ENCODE peak calls at places on chromosomes 1 and 21, in nine cellular contexts. J is PC-9, S is DND-41, D is adrenal gland, C is astrocyte of the spinal cord, M is right cardiac atrium, Y is kidney, V is H1, X is transverse colon. Z is an unnamed sample.

GRCh38 chr1:93348104-93348780 is 2.5 kb downstream of the DR1 start:
- DNase-seq in S (no peak), X (no peak), J (no peak), D (no peak), Y (no peak), C (no peak), M (no peak), V (no peak), Z (no peak)

GRCh38 chr1:163074004-163074403 is 4.8 kb downstream of the RGS4 start:
- DNase-seq in S (no peak), V (no peak), J (no peak), X (no peak), D (no peak), Y (no peak), M (no peak), C (no peak), Z (no peak)

GRCh38 chr1:216600730-216601426 is 122.4 kb downstream of the ESRRG start:
- DNase-seq in D (peak), J (peak), V (peak), S (no peak), M (peak), Y (peak), C (peak), X (peak), Z (no peak)

GRCh38 chr1:162020145-162020544 is 3.5 kb downstream of the OLFML2B start:
- DNase-seq in X (no peak), M (peak), V (no peak), J (no peak), S (no peak), D (no peak), C (peak), Y (no peak), Z (no peak)

GRCh38 chr1:213931804-213932203 is 56.0 kb upstream of the PROX1 start:
- DNase-seq in S (no peak), C (no peak), Y (no peak), J (no peak), X (no peak), M (no peak), V (peak), D (no peak), Z (no peak)

GRCh38 chr1:30525980-30526651 is 197.3 kb downstream of the MATN1 start:
- DNase-seq in M (no peak), S (no peak), X (no peak), C (peak), Y (peak), V (no peak), J (peak), D (peak), Z (no peak)

GRCh38 chr1:94105957-94106529 is 14.9 kb downstream of the ABCA4 start:
- DNase-seq in S (peak), Y (no peak), C (peak), X (no peak), D (no peak), J (no peak), M (no peak), V (no peak), Z (peak)

GRCh38 chr21:15671188-15671587 is 58.6 kb upstream of the USP25 start:
- DNase-seq in S (no peak), M (no peak), V (no peak), Y (no peak), J (no peak), C (no peak), X (no peak), D (no peak), Z (no peak)

GRCh38 chr1:116569776-116570357 is 959 bp downstream of the CD58 start:
- DNase-seq in V (no peak), X (peak), Y (peak), D (peak), J (peak), C (no peak), M (peak), S (peak), Z (no peak)

GRCh38 chr1:93681549-93682412 is at the start of gene BCAR3:
- DNase-seq in J (peak), V (peak), X (peak), M (peak), C (peak), D (peak), S (no peak), Y (peak), Z (no peak)

GRCh38 chr21:35990609-35991008 is 69.7 kb downstream of the SETD4 start:
- DNase-seq in S (no peak), M (no peak), J (no peak), C (no peak), Y (no peak), X (no peak), D (no peak), V (no peak), Z (no peak)

GRCh38 chr1:245001252-245001651 is 136.9 kb upstream of the HNRNPU start:
- DNase-seq in J (no peak), S (no peak), V (no peak), D (no peak), X (no peak), C (no peak), M (no peak), Y (no peak), Z (no peak)

GRCh38 chr1:58996341-58997059 is 212.7 kb upstream of the JUN start:
- DNase-seq in S (no peak), J (no peak), M (no peak), X (no peak), C (no peak), Y (no peak), V (no peak), D (no peak), Z (no peak)

GRCh38 chr1:8047686-8048522 is 21.8 kb upstream of the ERRFI1 start:
- DNase-seq in M (peak), Y (no peak), V (no peak), S (no peak), C (peak), D (no peak), X (no peak), J (no peak), Z (no peak)

GRCh38 chr1:168372857-168373520 is 92.3 kb downstream of the TBX19 start:
- DNase-seq in S (no peak), D (no peak), J (no peak), Y (no peak), X (no peak), V (no peak), M (peak), C (no peak), Z (no peak)

GRCh38 chr1:74343191-74343590 is 108.0 kb downstream of the TNNI3K start:
- DNase-seq in M (peak), X (no peak), V (no peak), S (no peak), Y (peak), J (no peak), C (no peak), D (peak), Z (no peak)

GRCh38 chr1:11781298-11781697 is 19.3 kb downstream of the C1orf167 start:
- DNase-seq in C (no peak), M (peak), S (no peak), D (no peak), Y (no peak), X (no peak), J (no peak), V (no peak), Z (no peak)

GRCh38 chr21:45253180-45253579 is 34.5 kb downstream of the POFUT2 start:
- DNase-seq in M (no peak), S (no peak), X (no peak), J (no peak), V (no peak), Y (peak), D (no peak), C (peak), Z (no peak)

GRCh38 chr21:45253633-45254556 is 33.8 kb downstream of the POFUT2 start:
- DNase-seq in D (no peak), Y (peak), X (no peak), J (no peak), M (no peak), C (no peak), S (no peak), V (no peak), Z (no peak)

GRCh38 chr21:45255381-45256020 is 32.2 kb downstream of the POFUT2 start:
- DNase-seq in Y (peak), D (no peak), J (peak), M (peak), V (no peak), S (peak), C (no peak), X (peak), Z (peak)

GRCh38 chr21:45256021-45256911 is 31.4 kb downstream of the POFUT2 start:
- DNase-seq in X (no peak), M (peak), C (no peak), S (peak), D (no peak), J (no peak), V (no peak), Y (peak), Z (peak)

GRCh38 chr21:45254557-45254930 is 33.2 kb downstream of the POFUT2 start:
- DNase-seq in D (no peak), M (no peak), V (no peak), J (no peak), S (no peak), C (no peak), Y (no peak), X (no peak), Z (no peak)
- H3K4me3 ChIP-seq in D (no peak), M (no peak), V (no peak), J (no peak), S (no peak), C (no peak), Y (no peak), X (no peak), Z (no peak)

DNA sequence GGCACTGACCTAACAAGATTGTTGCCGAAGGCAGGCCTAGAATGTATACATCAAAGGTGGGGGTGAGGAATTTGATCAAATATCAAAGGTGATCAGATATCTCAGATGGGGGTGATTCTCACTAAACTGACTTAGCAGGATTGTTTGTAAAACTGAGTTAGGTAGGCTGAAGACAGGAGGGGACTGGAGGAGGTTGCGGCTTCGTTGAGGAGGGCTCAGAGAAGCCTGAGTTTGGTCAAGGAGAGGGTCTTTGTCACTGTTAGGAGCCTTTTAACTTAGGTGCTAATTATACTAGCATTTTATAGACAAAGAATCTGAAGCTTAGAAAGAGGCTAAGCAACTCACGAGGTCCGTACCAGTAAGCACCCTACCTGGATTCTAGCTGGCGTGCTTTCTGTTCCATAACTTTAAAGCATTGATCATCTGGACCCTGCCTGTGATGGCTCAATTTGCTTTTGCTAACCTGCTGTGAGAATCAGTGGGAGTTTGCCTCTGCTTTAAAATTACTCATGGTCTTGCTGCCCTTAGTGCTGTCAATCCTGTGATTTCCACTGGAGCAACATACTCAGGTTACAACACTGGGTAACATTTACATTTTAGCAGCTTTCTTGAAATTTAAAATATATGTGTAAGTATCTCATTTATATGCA is 49.8 kb downstream of the ITSN1 start:
- DNase-seq in J (no peak), X (no peak), V (peak), M (no peak), S (no peak), D (no peak), Y (no peak), C (no peak), Z (no peak)
- H3K4me3 ChIP-seq in J (no peak), X (no peak), V (peak), M (no peak), S (no peak), D (no peak), Y (no peak), C (no peak), Z (no peak)

DNA sequence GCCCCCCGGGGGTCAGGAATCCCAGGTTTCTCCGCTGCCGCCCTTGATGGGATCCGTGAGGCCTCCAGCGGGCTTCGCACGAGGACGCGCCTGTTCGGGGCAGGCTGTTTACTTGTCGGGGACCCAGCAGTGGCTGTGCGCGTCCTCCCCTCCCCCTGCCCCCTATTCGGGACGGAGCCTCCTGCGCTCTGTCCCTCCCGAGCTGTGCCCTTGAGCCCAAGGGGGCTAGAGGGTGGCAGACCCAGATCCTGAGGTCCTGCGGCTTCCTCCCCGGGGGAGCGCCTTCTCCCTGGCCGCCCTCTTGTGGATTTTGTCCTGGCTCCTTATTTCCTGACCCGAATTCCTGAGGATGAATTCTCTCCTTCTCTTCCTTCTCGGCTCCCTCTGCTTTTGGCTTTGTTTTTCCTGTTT is 38.4 kb downstream of the PIK3CD start:
- DNase-seq in C (peak), M (peak), V (no peak), J (peak), X (peak), D (no peak), Y (peak), S (no peak), Z (no peak)
- H3K4me3 ChIP-seq in C (peak), M (peak), V (peak), J (peak), X (peak), D (no peak), Y (peak), S (no peak), Z (no peak)

GRCh38 chr1:225464851-225465792 is 37.3 kb upstream of the LBR start:
- DNase-seq in X (no peak), Y (peak), D (no peak), M (no peak), V (no peak), C (peak), J (peak), S (no peak), Z (no peak)
- H3K4me3 ChIP-seq in X (no peak), Y (no peak), D (no peak), M (no peak), V (no peak), C (no peak), J (peak), S (no peak), Z (no peak)

DNA sequence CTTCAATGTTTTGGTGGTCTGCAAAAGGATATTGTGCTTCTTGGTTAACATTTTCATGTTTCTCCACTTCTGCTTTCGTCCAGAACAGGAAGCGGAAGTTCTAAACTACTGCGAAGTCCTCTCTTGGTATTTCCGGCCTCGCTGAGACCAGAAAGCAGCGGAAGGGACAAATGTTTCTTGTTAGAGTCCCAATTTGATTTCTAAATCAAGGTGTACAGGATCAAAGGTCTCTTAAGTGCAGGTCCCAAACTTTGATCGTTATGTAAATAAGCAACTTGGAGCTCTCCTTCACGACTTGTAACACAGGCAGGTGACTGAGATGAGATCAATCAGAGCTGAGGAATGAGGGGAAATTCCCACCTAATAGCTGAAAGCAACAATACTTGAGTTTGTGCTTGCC is 40.1 kb upstream of the HMCN1 start:
- DNase-seq in M (no peak), S (no peak), V (no peak), C (no peak), Y (no peak), J (no peak), D (no peak), X (peak), Z (no peak)
- H3K4me3 ChIP-seq in M (peak), S (no peak), V (no peak), C (no peak), Y (peak), J (no peak), D (no peak), X (peak), Z (no peak)

GRCh38 chr1:150560576-150560975 is 11.4 kb downstream of the ADAMTSL4 start:
- DNase-seq in V (no peak), J (no peak), C (no peak), X (peak), Y (peak), M (no peak), S (no peak), D (no peak), Z (no peak)
- H3K4me3 ChIP-seq in V (peak), J (peak), C (peak), X (peak), Y (peak), M (peak), S (peak), D (no peak), Z (no peak)

GRCh38 chr1:156898151-156898550 is 4.6 kb downstream of the PEAR1 start:
- DNase-seq in V (no peak), S (no peak), Y (peak), C (peak), J (peak), M (peak), X (no peak), D (peak), Z (no peak)
- H3K4me3 ChIP-seq in V (no peak), S (no peak), Y (no peak), C (no peak), J (no peak), M (no peak), X (no peak), D (no peak), Z (no peak)

DNA sequence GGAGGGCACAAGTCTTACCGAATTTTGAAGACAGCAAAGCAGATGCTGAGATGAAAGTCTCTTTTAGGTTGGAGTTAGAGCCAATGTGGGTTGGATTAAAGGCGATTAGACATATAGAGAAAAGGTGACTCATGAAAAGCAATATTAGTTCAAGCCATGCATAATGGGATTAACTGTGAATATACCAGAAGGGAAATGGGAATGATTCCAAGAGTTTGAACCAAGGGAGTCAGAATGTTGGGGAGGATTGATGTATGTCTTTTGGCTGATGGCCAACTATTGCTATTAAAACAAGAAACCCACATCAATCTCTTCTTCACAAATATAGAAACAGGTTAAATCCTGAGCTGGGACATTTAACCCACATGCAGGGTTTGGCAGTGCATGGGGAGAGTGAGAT is 1.2 kb downstream of the HMGCS2 start:
- DNase-seq in V (no peak), J (no peak), X (no peak), C (no peak), D (no peak), M (no peak), S (no peak), Y (no peak), Z (no peak)
- H3K4me3 ChIP-seq in V (no peak), J (no peak), X (peak), C (no peak), D (no peak), M (no peak), S (no peak), Y (peak), Z (no peak)

GRCh38 chr1:228497817-228498216 is 10.6 kb downstream of the RNF187 start:
- DNase-seq in V (no peak), M (no peak), J (no peak), Y (no peak), S (no peak), X (no peak), D (no peak), C (no peak), Z (no peak)

GRCh38 chr1:228500143-228500736 is 13.1 kb downstream of the RNF187 start:
- DNase-seq in D (no peak), X (no peak), V (no peak), Y (no peak), M (no peak), J (no peak), C (no peak), S (no peak), Z (peak)

GRCh38 chr1:228502522-228502921 is 15.3 kb downstream of the RNF187 start:
- DNase-seq in D (no peak), S (no peak), X (no peak), M (no peak), V (no peak), C (no peak), Y (no peak), J (no peak), Z (no peak)

GRCh38 chr1:228497206-228497605 is 10.0 kb downstream of the RNF187 start:
- DNase-seq in V (no peak), M (no peak), X (no peak), D (no peak), C (no peak), J (no peak), S (no peak), Y (no peak), Z (no peak)

GRCh38 chr1:228500901-228501871 is 14.0 kb downstream of the RNF187 start:
- DNase-seq in X (peak), J (peak), V (peak), S (peak), Y (peak), C (peak), D (peak), M (peak), Z (peak)
- H3K4me3 ChIP-seq in X (no peak), J (no peak), V (peak), S (peak), Y (no peak), C (peak), D (no peak), M (peak), Z (peak)